ENCODE peak calls at places on chromosomes 7 and 10, in five cellular contexts. Z is Caki2; T is HCT116; P is germinal center; D is activated CD8-positive, alpha-beta memory T cell treated with anti-CD3 and anti-CD28 coated beads for 48 hours. V is an unnamed sample.

GRCh38 chr10:5360318-5360915 is 4.3 kb upstream of the UCN3 start:
- DNase-seq in Z (no peak), T (no peak), P (no peak), D (no peak), V (no peak)

GRCh38 chr7:77217474-77218185 is 18.0 kb upstream of the FGL2 start:
- DNase-seq in Z (no peak), T (no peak), P (no peak), D (no peak), V (no peak)

GRCh38 chr7:73442903-73443542 is 9.4 kb downstream of the FZD9 start:
- DNase-seq in Z (no peak), T (no peak), P (no peak), D (no peak), V (no peak)

GRCh38 chr7:156898938-156899337 is 6.0 kb upstream of the LMBR1 start:
- DNase-seq in Z (peak; percentile 57), T (no peak), P (no peak), D (no peak), V (no peak)

GRCh38 chr7:70042533-70042932 is 444.3 kb downstream of the AUTS2 start:
- DNase-seq in Z (peak; percentile 31), T (no peak), P (no peak), D (no peak), V (peak; percentile 33)

GRCh38 chr7:27177795-27178320 is 3.7 kb upstream of the HOXA10 start:
- DNase-seq in Z (peak; percentile 34), T (no peak), P (no peak), D (no peak), V (no peak)

GRCh38 chr7:2260820-2261219 is 18.8 kb downstream of the NUDT1 start:
- DNase-seq in Z (peak; percentile 85), T (no peak), P (no peak), D (no peak), V (no peak)

GRCh38 chr10:60578217-60578616 is 188.5 kb upstream of the ANK3 start:
- DNase-seq in Z (no peak), T (no peak), P (no peak), D (no peak), V (no peak)

GRCh38 chr7:17150018-17150417 is 148.4 kb upstream of the AHR start:
- DNase-seq in Z (no peak), T (no peak), P (peak; percentile 25), D (no peak), V (no peak)

GRCh38 chr10:116105259-116105658 is 167.7 kb downstream of the GFRA1 start:
- DNase-seq in Z (no peak), T (no peak), P (no peak), D (no peak), V (no peak)

GRCh38 chr10:86671985-86672710 is 3.8 kb downstream of the LDB3 start:
- DNase-seq in Z (no peak), T (no peak), P (peak; percentile 38), D (no peak), V (no peak)

GRCh38 chr7:28993371-28993770 is 35.2 kb upstream of the TRIL start:
- DNase-seq in Z (no peak), T (no peak), P (no peak), D (no peak), V (no peak)

GRCh38 chr7:601573-602340 is 82.1 kb upstream of the PDGFA start:
- DNase-seq in Z (no peak), T (no peak), P (peak; percentile 47), D (peak; percentile 73), V (peak; percentile 40)

GRCh38 chr10:111087331-111087756 is 10.5 kb downstream of the ADRA2A start:
- DNase-seq in Z (no peak), T (no peak), P (no peak), D (no peak), V (no peak)

GRCh38 chr10:95413608-95414007 is 122.8 kb upstream of the PDLIM1 start:
- DNase-seq in Z (no peak), T (no peak), P (no peak), D (no peak), V (no peak)

GRCh38 chr7:130087364-130087763 is 17.0 kb downstream of the KLHDC10 start:
- DNase-seq in Z (no peak), T (no peak), P (no peak), D (no peak), V (peak; percentile 6)

GRCh38 chr7:116407165-116407564 is 92.4 kb upstream of the CAV2 start:
- DNase-seq in Z (no peak), T (no peak), P (no peak), D (no peak), V (no peak)

GRCh38 chr7:134565643-134566136 is 16.8 kb downstream of the AKR1B15 start:
- DNase-seq in Z (no peak), T (no peak), P (no peak), D (no peak), V (peak; percentile 56)

V was measured in AG20443.